ENCODE peak calls at places on chromosomes 13 and 19, in five cellular contexts. N, W, E, I and R are unnamed samples.

GRCh38 chr13:39201075-39201630 is 162.9 kb downstream of the NHLRC3 start:
- DNase-seq in N (no peak), W (no peak), E (no peak), I (no peak), R (no peak)

GRCh38 chr19:1503089-1503924 is 9.5 kb downstream of the ADAMTSL5 start:
- DNase-seq in N (peak), W (peak), E (peak), I (no peak), R (peak)

GRCh38 chr13:82962422-82962821 is 919.9 kb downstream of the SLITRK1 start:
- DNase-seq in N (no peak), W (no peak), E (no peak), I (no peak), R (no peak)

GRCh38 chr19:46606681-46607440 is 5.7 kb downstream of the CALM3 start:
- DNase-seq in N (no peak), W (no peak), E (no peak), I (no peak), R (no peak)

GRCh38 chr19:2813235-2814160 is 6.2 kb upstream of the ZNF554 start:
- DNase-seq in N (no peak), W (no peak), E (no peak), I (no peak), R (no peak)

GRCh38 chr19:2035590-2035991 is 15.5 kb downstream of the MKNK2 start:
- DNase-seq in N (no peak), W (no peak), E (no peak), I (no peak), R (no peak)

GRCh38 chr13:74570834-74571233 is 436.6 kb upstream of the KLF12 start:
- DNase-seq in N (peak), W (no peak), E (no peak), I (no peak), R (no peak)

GRCh38 chr13:24228852-24229458 is 68.4 kb downstream of the SPATA13 start:
- DNase-seq in N (peak), W (peak), E (peak), I (peak), R (peak)

GRCh38 chr13:91174886-91175501 is 172.5 kb upstream of the MIR17HG start:
- DNase-seq in N (no peak), W (no peak), E (no peak), I (no peak), R (no peak)

GRCh38 chr19:19741184-19741583 is 8.3 kb upstream of the ZNF14 start:
- DNase-seq in N (no peak), W (no peak), E (no peak), I (no peak), R (no peak)